ENCODE peak calls at places on chromosome 13, in ten cellular contexts. One of them, this sample, is unnamed.

GRCh38 chr13:48585456-48585840 is 52.6 kb upstream of the RCBTB2 start:
- DNase-seq in astrocyte of the spinal cord: peak
- DNase-seq in CD8-positive, alpha-beta memory T cell: no peak
- DNase-seq in stomach: peak
- DNase-seq in foreskin fibroblast: no peak
- DNase-seq in IMR-90: no peak
- DNase-seq in dorsolateral prefrontal cortex: peak
- DNase-seq in colonic mucosa: peak
- DNase-seq in Karpas-422: no peak
- DNase-seq in fibroblast of lung: peak
- DNase-seq in this sample: no peak

GRCh38 chr13:73849292-73849691 is 284.9 kb downstream of the KLF12 start:
- DNase-seq in foreskin fibroblast: peak
- DNase-seq in IMR-90: peak
- DNase-seq in fibroblast of lung: peak
- DNase-seq in CD8-positive, alpha-beta memory T cell: no peak
- DNase-seq in colonic mucosa: no peak
- DNase-seq in stomach: no peak
- DNase-seq in dorsolateral prefrontal cortex: no peak
- DNase-seq in astrocyte of the spinal cord: peak
- DNase-seq in Karpas-422: peak
- DNase-seq in this sample: peak

GRCh38 chr13:26515721-26516120 is 41.8 kb upstream of the WASF3 start:
- DNase-seq in stomach: no peak
- DNase-seq in Karpas-422: no peak
- DNase-seq in CD8-positive, alpha-beta memory T cell: no peak
- DNase-seq in astrocyte of the spinal cord: no peak
- DNase-seq in foreskin fibroblast: no peak
- DNase-seq in fibroblast of lung: no peak
- DNase-seq in dorsolateral prefrontal cortex: no peak
- DNase-seq in colonic mucosa: no peak
- DNase-seq in IMR-90: no peak
- DNase-seq in this sample: no peak

GRCh38 chr13:108346376-108346775 is 76.9 kb downstream of the TNFSF13B start:
- DNase-seq in stomach: no peak
- DNase-seq in astrocyte of the spinal cord: no peak
- DNase-seq in dorsolateral prefrontal cortex: no peak
- DNase-seq in fibroblast of lung: no peak
- DNase-seq in Karpas-422: no peak
- DNase-seq in foreskin fibroblast: no peak
- DNase-seq in IMR-90: no peak
- DNase-seq in CD8-positive, alpha-beta memory T cell: no peak
- DNase-seq in colonic mucosa: no peak
- DNase-seq in this sample: no peak

GRCh38 chr13:90594694-90595093 is 752.8 kb upstream of the MIR17HG start:
- DNase-seq in stomach: no peak
- DNase-seq in fibroblast of lung: peak
- DNase-seq in colonic mucosa: no peak
- DNase-seq in CD8-positive, alpha-beta memory T cell: no peak
- DNase-seq in astrocyte of the spinal cord: peak
- DNase-seq in IMR-90: peak
- DNase-seq in Karpas-422: no peak
- DNase-seq in dorsolateral prefrontal cortex: no peak
- DNase-seq in foreskin fibroblast: peak
- DNase-seq in this sample: no peak

GRCh38 chr13:19984430-19985218 is 26.1 kb downstream of the ZMYM2 start:
- DNase-seq in fibroblast of lung: peak
- DNase-seq in foreskin fibroblast: peak
- DNase-seq in Karpas-422: peak
- DNase-seq in dorsolateral prefrontal cortex: no peak
- DNase-seq in stomach: no peak
- DNase-seq in CD8-positive, alpha-beta memory T cell: peak
- DNase-seq in astrocyte of the spinal cord: peak
- DNase-seq in IMR-90: peak
- DNase-seq in colonic mucosa: no peak
- DNase-seq in this sample: no peak

GRCh38 chr13:111981446-111982165 is 85.3 kb upstream of the SOX1 start:
- DNase-seq in Karpas-422: no peak
- DNase-seq in IMR-90: no peak
- DNase-seq in fibroblast of lung: no peak
- DNase-seq in colonic mucosa: no peak
- DNase-seq in foreskin fibroblast: no peak
- DNase-seq in astrocyte of the spinal cord: no peak
- DNase-seq in CD8-positive, alpha-beta memory T cell: no peak
- DNase-seq in stomach: no peak
- DNase-seq in dorsolateral prefrontal cortex: no peak
- DNase-seq in this sample: no peak

GRCh38 chr13:72144625-72145024 is 277.6 kb upstream of the DACH1 start:
- DNase-seq in colonic mucosa: no peak
- DNase-seq in foreskin fibroblast: no peak
- DNase-seq in dorsolateral prefrontal cortex: no peak
- DNase-seq in IMR-90: no peak
- DNase-seq in Karpas-422: no peak
- DNase-seq in fibroblast of lung: peak
- DNase-seq in astrocyte of the spinal cord: no peak
- DNase-seq in CD8-positive, alpha-beta memory T cell: no peak
- DNase-seq in stomach: no peak
- DNase-seq in this sample: no peak

GRCh38 chr13:109995578-109995977 is 209.2 kb upstream of the IRS2 start:
- DNase-seq in stomach: no peak
- DNase-seq in IMR-90: no peak
- DNase-seq in colonic mucosa: no peak
- DNase-seq in CD8-positive, alpha-beta memory T cell: no peak
- DNase-seq in foreskin fibroblast: no peak
- DNase-seq in fibroblast of lung: no peak
- DNase-seq in Karpas-422: no peak
- DNase-seq in dorsolateral prefrontal cortex: no peak
- DNase-seq in astrocyte of the spinal cord: no peak
- DNase-seq in this sample: no peak

GRCh38 chr13:98890920-98891319 is 86.9 kb downstream of the DOCK9 start:
- DNase-seq in IMR-90: no peak
- DNase-seq in stomach: no peak
- DNase-seq in astrocyte of the spinal cord: no peak
- DNase-seq in CD8-positive, alpha-beta memory T cell: no peak
- DNase-seq in foreskin fibroblast: no peak
- DNase-seq in Karpas-422: no peak
- DNase-seq in colonic mucosa: no peak
- DNase-seq in dorsolateral prefrontal cortex: no peak
- DNase-seq in fibroblast of lung: no peak
- DNase-seq in this sample: no peak

GRCh38 chr13:110000534-110001345 is 214.4 kb upstream of the IRS2 start:
- DNase-seq in colonic mucosa: no peak
- DNase-seq in Karpas-422: no peak
- DNase-seq in IMR-90: no peak
- DNase-seq in astrocyte of the spinal cord: no peak
- DNase-seq in stomach: no peak
- DNase-seq in CD8-positive, alpha-beta memory T cell: no peak
- DNase-seq in fibroblast of lung: peak
- DNase-seq in dorsolateral prefrontal cortex: no peak
- DNase-seq in foreskin fibroblast: no peak
- DNase-seq in this sample: no peak

GRCh38 chr13:75357576-75358295 is 124.2 kb downstream of the TBC1D4 start:
- DNase-seq in fibroblast of lung: peak
- DNase-seq in foreskin fibroblast: peak
- DNase-seq in Karpas-422: peak
- DNase-seq in stomach: no peak
- DNase-seq in colonic mucosa: no peak
- DNase-seq in CD8-positive, alpha-beta memory T cell: peak
- DNase-seq in dorsolateral prefrontal cortex: no peak
- DNase-seq in IMR-90: peak
- DNase-seq in astrocyte of the spinal cord: peak
- DNase-seq in this sample: peak

GRCh38 chr13:103200118-103200885 is 134.1 kb upstream of the SLC10A2 start:
- DNase-seq in astrocyte of the spinal cord: no peak
- DNase-seq in Karpas-422: no peak
- DNase-seq in IMR-90: no peak
- DNase-seq in dorsolateral prefrontal cortex: no peak
- DNase-seq in foreskin fibroblast: no peak
- DNase-seq in colonic mucosa: no peak
- DNase-seq in fibroblast of lung: no peak
- DNase-seq in stomach: no peak
- DNase-seq in CD8-positive, alpha-beta memory T cell: no peak
- DNase-seq in this sample: no peak
- H3K4me3 ChIP-seq in astrocyte of the spinal cord: no peak
- H3K4me3 ChIP-seq in Karpas-422: no peak
- H3K4me3 ChIP-seq in IMR-90: no peak
- H3K4me3 ChIP-seq in dorsolateral prefrontal cortex: no peak
- H3K4me3 ChIP-seq in foreskin fibroblast: no peak
- H3K4me3 ChIP-seq in colonic mucosa: no peak
- H3K4me3 ChIP-seq in fibroblast of lung: no peak
- H3K4me3 ChIP-seq in stomach: no peak
- H3K4me3 ChIP-seq in CD8-positive, alpha-beta memory T cell: no peak
- H3K4me3 ChIP-seq in this sample: no peak

GRCh38 chr13:40190656-40191100 is 475.8 kb downstream of the FOXO1 start:
- DNase-seq in foreskin fibroblast: peak
- DNase-seq in fibroblast of lung: peak
- DNase-seq in stomach: peak
- DNase-seq in dorsolateral prefrontal cortex: peak
- DNase-seq in colonic mucosa: no peak
- DNase-seq in CD8-positive, alpha-beta memory T cell: peak
- DNase-seq in astrocyte of the spinal cord: peak
- DNase-seq in IMR-90: peak
- DNase-seq in Karpas-422: peak
- DNase-seq in this sample: peak
- H3K4me3 ChIP-seq in foreskin fibroblast: no peak
- H3K4me3 ChIP-seq in fibroblast of lung: no peak
- H3K4me3 ChIP-seq in stomach: no peak
- H3K4me3 ChIP-seq in dorsolateral prefrontal cortex: peak
- H3K4me3 ChIP-seq in colonic mucosa: no peak
- H3K4me3 ChIP-seq in CD8-positive, alpha-beta memory T cell: peak
- H3K4me3 ChIP-seq in astrocyte of the spinal cord: no peak
- H3K4me3 ChIP-seq in IMR-90: no peak
- H3K4me3 ChIP-seq in Karpas-422: no peak
- H3K4me3 ChIP-seq in this sample: no peak

GRCh38 chr13:113491418-113491883 is 940 bp upstream of the DCUN1D2 start:
- DNase-seq in Karpas-422: no peak
- DNase-seq in fibroblast of lung: peak
- DNase-seq in foreskin fibroblast: peak
- DNase-seq in stomach: peak
- DNase-seq in IMR-90: peak
- DNase-seq in colonic mucosa: peak
- DNase-seq in astrocyte of the spinal cord: peak
- DNase-seq in CD8-positive, alpha-beta memory T cell: peak
- DNase-seq in dorsolateral prefrontal cortex: no peak
- DNase-seq in this sample: no peak

GRCh38 chr13:113491982-113492381 is 1.5 kb upstream of the DCUN1D2 start:
- DNase-seq in colonic mucosa: no peak
- DNase-seq in CD8-positive, alpha-beta memory T cell: no peak
- DNase-seq in foreskin fibroblast: no peak
- DNase-seq in dorsolateral prefrontal cortex: no peak
- DNase-seq in IMR-90: no peak
- DNase-seq in fibroblast of lung: no peak
- DNase-seq in astrocyte of the spinal cord: no peak
- DNase-seq in stomach: no peak
- DNase-seq in Karpas-422: no peak
- DNase-seq in this sample: no peak

GRCh38 chr13:113493315-113493951 is 2.9 kb upstream of the DCUN1D2 start:
- DNase-seq in IMR-90: peak
- DNase-seq in dorsolateral prefrontal cortex: no peak
- DNase-seq in fibroblast of lung: peak
- DNase-seq in Karpas-422: peak
- DNase-seq in foreskin fibroblast: peak
- DNase-seq in colonic mucosa: peak
- DNase-seq in stomach: no peak
- DNase-seq in CD8-positive, alpha-beta memory T cell: no peak
- DNase-seq in astrocyte of the spinal cord: peak
- DNase-seq in this sample: no peak

GRCh38 chr13:113497217-113497616 is 6.7 kb upstream of the DCUN1D2 start:
- DNase-seq in colonic mucosa: no peak
- DNase-seq in fibroblast of lung: no peak
- DNase-seq in CD8-positive, alpha-beta memory T cell: no peak
- DNase-seq in Karpas-422: no peak
- DNase-seq in astrocyte of the spinal cord: no peak
- DNase-seq in foreskin fibroblast: no peak
- DNase-seq in IMR-90: peak
- DNase-seq in dorsolateral prefrontal cortex: no peak
- DNase-seq in stomach: no peak
- DNase-seq in this sample: no peak

DNA sequence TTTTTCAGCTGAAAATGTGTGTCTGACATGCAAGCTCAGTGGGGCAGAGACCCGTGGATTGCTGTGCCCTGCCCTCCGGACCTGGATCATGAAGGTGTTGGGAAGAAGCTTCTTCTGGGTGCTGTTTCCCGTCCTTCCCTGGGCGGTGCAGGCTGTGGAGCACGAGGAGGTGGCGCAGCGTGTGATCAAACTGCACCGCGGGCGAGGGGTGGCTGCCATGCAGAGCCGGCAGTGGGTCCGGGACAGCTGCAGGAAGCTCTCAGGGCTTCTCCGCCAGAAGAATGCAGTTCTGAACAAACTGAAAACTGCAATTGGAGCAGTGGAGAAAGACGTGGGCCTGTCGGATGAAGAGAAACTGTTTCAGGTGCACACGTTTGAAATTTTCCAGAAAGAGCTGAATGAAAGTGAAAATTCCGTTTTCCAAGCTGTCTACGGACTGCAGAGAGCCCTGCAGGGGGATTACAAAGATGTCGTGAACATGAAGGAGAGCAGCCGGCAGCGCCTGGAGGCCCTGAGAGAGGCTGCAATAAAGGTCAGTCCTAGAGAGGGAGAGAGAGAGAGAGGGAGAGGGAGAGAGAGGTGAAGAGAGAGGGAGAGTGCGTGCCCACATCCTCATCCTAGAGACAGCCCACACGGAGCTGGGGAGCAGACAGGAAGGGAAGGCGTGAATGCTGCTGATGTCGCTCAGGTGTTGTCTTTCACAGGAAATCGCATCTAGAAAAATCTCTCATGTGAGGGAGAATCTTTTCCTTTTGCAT is 5.2 kb upstream of the DCUN1D2 start:
- DNase-seq in colonic mucosa: no peak
- DNase-seq in fibroblast of lung: peak
- DNase-seq in stomach: no peak
- DNase-seq in Karpas-422: no peak
- DNase-seq in CD8-positive, alpha-beta memory T cell: no peak
- DNase-seq in dorsolateral prefrontal cortex: no peak
- DNase-seq in astrocyte of the spinal cord: peak
- DNase-seq in IMR-90: peak
- DNase-seq in foreskin fibroblast: no peak
- DNase-seq in this sample: no peak
- H3K4me3 ChIP-seq in colonic mucosa: no peak
- H3K4me3 ChIP-seq in fibroblast of lung: no peak
- H3K4me3 ChIP-seq in stomach: peak
- H3K4me3 ChIP-seq in Karpas-422: no peak
- H3K4me3 ChIP-seq in CD8-positive, alpha-beta memory T cell: no peak
- H3K4me3 ChIP-seq in dorsolateral prefrontal cortex: no peak
- H3K4me3 ChIP-seq in astrocyte of the spinal cord: peak
- H3K4me3 ChIP-seq in IMR-90: no peak
- H3K4me3 ChIP-seq in foreskin fibroblast: peak
- H3K4me3 ChIP-seq in this sample: no peak

DNA sequence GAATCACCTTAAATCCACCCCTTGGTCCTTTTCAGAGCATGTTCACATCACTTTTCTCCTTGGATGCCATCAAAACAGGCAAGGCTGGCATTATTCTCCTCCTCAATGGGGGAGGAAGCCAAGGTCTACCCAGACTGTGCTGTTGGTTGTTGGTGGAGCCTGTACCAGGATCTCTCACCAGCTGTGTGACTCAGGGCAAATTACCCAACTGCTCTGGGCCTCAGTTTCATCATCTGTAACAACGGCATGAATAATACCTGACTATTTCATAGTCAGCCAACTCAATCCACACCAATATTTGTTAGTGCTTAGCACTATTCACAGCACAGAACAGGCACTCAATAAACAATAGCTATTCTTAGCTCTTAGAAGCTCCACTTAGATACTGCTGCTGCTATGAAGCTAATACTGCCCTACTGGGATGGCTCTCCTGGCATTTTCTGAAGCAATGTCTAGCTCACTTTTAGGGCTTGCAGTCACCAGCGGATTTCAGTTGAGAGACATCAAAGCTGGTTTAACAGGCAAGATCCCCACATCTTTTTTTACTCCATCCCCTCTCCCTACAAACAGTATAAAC is 116.9 kb downstream of the CCNA1 start:
- DNase-seq in stomach: no peak
- DNase-seq in Karpas-422: no peak
- DNase-seq in IMR-90: no peak
- DNase-seq in fibroblast of lung: no peak
- DNase-seq in colonic mucosa: no peak
- DNase-seq in CD8-positive, alpha-beta memory T cell: no peak
- DNase-seq in astrocyte of the spinal cord: no peak
- DNase-seq in dorsolateral prefrontal cortex: no peak
- DNase-seq in foreskin fibroblast: no peak
- DNase-seq in this sample: no peak
- H3K4me3 ChIP-seq in stomach: no peak
- H3K4me3 ChIP-seq in Karpas-422: no peak
- H3K4me3 ChIP-seq in IMR-90: no peak
- H3K4me3 ChIP-seq in fibroblast of lung: no peak
- H3K4me3 ChIP-seq in colonic mucosa: no peak
- H3K4me3 ChIP-seq in CD8-positive, alpha-beta memory T cell: no peak
- H3K4me3 ChIP-seq in astrocyte of the spinal cord: no peak
- H3K4me3 ChIP-seq in dorsolateral prefrontal cortex: no peak
- H3K4me3 ChIP-seq in foreskin fibroblast: no peak
- H3K4me3 ChIP-seq in this sample: no peak